ENCODE peak calls at places on chromosomes 3 and 15, in seven cellular contexts. V is OCI-LY7, G is fibroblast of lung, I is AG04450, D is A549, W is GM23248, H is brain microvascular endothelial cell. N is an unnamed sample.

GRCh38 chr3:102460579-102460978 is 25.8 kb downstream of the ZPLD1 start:
- DNase-seq in G (peak), W (peak), V (no peak), D (no peak), I (no peak), H (no peak), N (no peak)

GRCh38 chr15:61831505-61831921 is 228.7 kb downstream of the VPS13C start:
- DNase-seq in G (no peak), W (no peak), D (no peak), I (no peak), V (no peak), H (no peak), N (no peak)

GRCh38 chr3:13654330-13655073 is 105.6 kb downstream of the FBLN2 start:
- DNase-seq in W (no peak), G (no peak), V (no peak), D (no peak), I (no peak), H (no peak), N (no peak)

GRCh38 chr3:38137615-38138346 is 680 bp upstream of the MYD88 start:
- DNase-seq in I (no peak), V (peak), G (peak), D (no peak), W (peak), H (no peak), N (no peak)

GRCh38 chr3:163490119-163490518 is 1588.2 kb downstream of the SI start:
- DNase-seq in D (peak), H (peak), V (peak), I (no peak), G (peak), W (peak), N (no peak)

GRCh38 chr15:67049351-67050044 is 15.9 kb upstream of the SMAD3 start:
- DNase-seq in W (peak), I (no peak), D (peak), V (no peak), H (peak), G (peak), N (no peak)

GRCh38 chr3:193791041-193792032 is 198.3 kb downstream of the OPA1 start:
- DNase-seq in D (no peak), V (peak), G (no peak), I (no peak), H (no peak), W (no peak), N (peak)

GRCh38 chr15:47374222-47374621 is 343.1 kb upstream of the SEMA6D start:
- DNase-seq in G (no peak), V (no peak), D (peak), H (peak), I (no peak), W (peak), N (no peak)

GRCh38 chr3:39102504-39103323 is 4.7 kb downstream of the GORASP1 start:
- DNase-seq in H (no peak), W (no peak), D (no peak), G (no peak), I (no peak), V (no peak), N (no peak)

GRCh38 chr3:183116051-183116614 is 16.8 kb upstream of the MCCC1 start:
- DNase-seq in D (peak), W (no peak), I (no peak), G (no peak), V (peak), H (no peak), N (no peak)

GRCh38 chr3:183502782-183503181 is 52.7 kb downstream of the KLHL6 start:
- DNase-seq in H (no peak), I (no peak), W (peak), G (peak), V (no peak), D (peak), N (no peak)

GRCh38 chr3:10981961-10982360 is 10.6 kb upstream of the SLC6A1 start:
- DNase-seq in V (no peak), W (peak), H (peak), I (no peak), G (peak), D (no peak), N (no peak)

GRCh38 chr3:29255854-29256696 is 24.8 kb upstream of the RBMS3 start:
- DNase-seq in V (no peak), H (peak), W (peak), I (no peak), G (peak), D (no peak), N (no peak)

GRCh38 chr3:31157893-31158620 is 263.6 kb upstream of the GADL1 start:
- DNase-seq in H (no peak), D (no peak), G (peak), I (no peak), V (no peak), W (peak), N (no peak)

GRCh38 chr15:57820119-57820518 is 113.6 kb downstream of the POLR2M start:
- DNase-seq in H (peak), I (no peak), D (no peak), G (peak), W (peak), V (no peak), N (no peak)

GRCh38 chr3:194446172-194446571 is 40.6 kb downstream of the ATP13A3 start:
- DNase-seq in W (no peak), D (no peak), H (no peak), G (no peak), V (no peak), I (no peak), N (no peak)

GRCh38 chr3:39286771-39287170 is 6.9 kb upstream of the CX3CR1 start:
- DNase-seq in G (no peak), V (no peak), D (no peak), I (no peak), W (no peak), H (no peak), N (no peak)

GRCh38 chr15:95687686-95688085 is 642.8 kb upstream of the NR2F2 start:
- DNase-seq in I (no peak), W (no peak), D (no peak), V (no peak), G (no peak), H (no peak), N (no peak)

GRCh38 chr15:65576669-65577068 is 34.3 kb downstream of the INTS14 start:
- DNase-seq in D (no peak), W (peak), H (peak), G (peak), I (peak), V (no peak), N (no peak)

GRCh38 chr3:52070724-52071621 is 14.6 kb upstream of the DUSP7 start:
- DNase-seq in G (no peak), W (no peak), D (no peak), I (no peak), H (no peak), V (no peak), N (no peak)

GRCh38 chr15:29528276-29528675 is 258.7 kb upstream of the NSMCE3 start:
- DNase-seq in W (no peak), I (no peak), V (no peak), H (no peak), D (no peak), G (no peak), N (no peak)

GRCh38 chr15:27017168-27017809 is 46.3 kb downstream of the GABRG3 start:
- DNase-seq in V (peak), G (peak), W (peak), I (peak), D (peak), H (peak), N (peak)

GRCh38 chr3:120567370-120568197 is 28.6 kb upstream of the NDUFB4 start:
- DNase-seq in G (peak), W (peak), D (peak), V (peak), H (peak), I (no peak), N (no peak)

GRCh38 chr3:57815034-57815433 is 58.9 kb downstream of the SLMAP start:
- DNase-seq in D (no peak), G (no peak), V (peak), I (no peak), W (no peak), H (no peak), N (no peak)

GRCh38 chr3:135214400-135214799 is 419.3 kb downstream of the EPHB1 start:
- DNase-seq in H (no peak), V (no peak), W (no peak), I (no peak), D (no peak), G (no peak), N (no peak)

GRCh38 chr15:79970921-79971434 is at the start of gene BCL2A1:
- DNase-seq in V (peak), H (peak), G (peak), D (peak), W (peak), I (peak), N (peak)

GRCh38 chr3:76065975-76066374 is 280.6 kb upstream of the ZNF717 start:
- DNase-seq in G (peak), H (no peak), D (no peak), I (no peak), V (no peak), W (peak), N (peak)

GRCh38 chr3:184765047-184765729 is 46.8 kb upstream of the VPS8 start:
- DNase-seq in H (no peak), V (no peak), G (no peak), D (no peak), W (no peak), I (no peak), N (peak)

GRCh38 chr15:38879909-38880471 is 315.4 kb upstream of the RASGRP1 start:
- DNase-seq in H (no peak), G (peak), V (no peak), W (peak), I (no peak), D (no peak), N (no peak)

GRCh38 chr3:196219970-196220311 is 3.6 kb downstream of the SLC51A start:
- DNase-seq in G (no peak), W (no peak), H (no peak), D (no peak), I (no peak), V (no peak), N (no peak)
- H3K27ac ChIP-seq in G (peak), W (peak), H (peak), D (no peak), I (peak), V (no peak), N (no peak)

GRCh38 chr3:127206611-127207516 is 13.9 kb downstream of the PRR23E start:
- DNase-seq in G (no peak), W (no peak), V (no peak), H (no peak), D (no peak), I (no peak), N (no peak)
- H3K27ac ChIP-seq in G (no peak), W (no peak), V (no peak), H (no peak), D (no peak), I (no peak), N (no peak)

GRCh38 chr3:48409291-48410201 is 20.3 kb downstream of the PLXNB1 start:
- DNase-seq in H (no peak), W (no peak), G (no peak), D (no peak), V (no peak), I (no peak), N (no peak)

GRCh38 chr3:48411606-48412374 is 18.1 kb downstream of the PLXNB1 start:
- DNase-seq in W (no peak), I (no peak), G (no peak), D (no peak), H (no peak), V (no peak), N (no peak)

GRCh38 chr3:48410205-48411040 is 19.5 kb downstream of the PLXNB1 start:
- DNase-seq in D (no peak), I (no peak), H (no peak), V (no peak), G (no peak), W (no peak), N (no peak)

GRCh38 chr3:48412375-48413001 is 17.4 kb downstream of the PLXNB1 start:
- DNase-seq in H (no peak), I (no peak), G (no peak), W (no peak), V (no peak), D (no peak), N (no peak)

DNA sequence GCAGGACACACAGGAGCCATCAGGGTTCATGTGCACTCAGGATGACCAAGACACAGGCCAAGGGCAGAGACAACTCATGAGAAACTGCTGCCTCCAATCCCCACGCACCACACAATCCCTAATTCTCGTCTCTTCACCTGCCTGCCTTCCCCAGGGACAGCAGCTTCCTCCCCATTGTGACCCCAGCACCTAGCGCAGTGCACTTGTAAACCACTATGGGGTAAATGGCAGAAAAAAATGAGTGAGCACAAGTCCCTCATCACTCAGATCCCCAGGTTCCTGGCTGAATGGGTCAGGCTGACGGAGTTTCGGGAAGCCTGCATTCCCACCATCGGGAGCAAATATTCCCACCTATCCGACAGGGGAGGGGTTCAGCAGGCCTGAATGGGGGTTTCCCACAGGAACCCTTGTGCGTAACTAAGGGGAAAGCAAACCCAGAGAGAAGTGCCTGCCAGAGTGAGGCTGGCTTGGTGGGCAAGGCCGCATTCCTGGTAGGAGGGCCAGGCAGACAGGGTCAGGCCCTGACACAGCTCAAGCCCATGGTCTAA is 18.8 kb downstream of the PLXNB1 start:
- DNase-seq in D (no peak), W (no peak), I (no peak), G (no peak), V (no peak), H (no peak), N (no peak)
- H3K27ac ChIP-seq in D (no peak), W (no peak), I (no peak), G (no peak), V (no peak), H (no peak), N (no peak)

DNA sequence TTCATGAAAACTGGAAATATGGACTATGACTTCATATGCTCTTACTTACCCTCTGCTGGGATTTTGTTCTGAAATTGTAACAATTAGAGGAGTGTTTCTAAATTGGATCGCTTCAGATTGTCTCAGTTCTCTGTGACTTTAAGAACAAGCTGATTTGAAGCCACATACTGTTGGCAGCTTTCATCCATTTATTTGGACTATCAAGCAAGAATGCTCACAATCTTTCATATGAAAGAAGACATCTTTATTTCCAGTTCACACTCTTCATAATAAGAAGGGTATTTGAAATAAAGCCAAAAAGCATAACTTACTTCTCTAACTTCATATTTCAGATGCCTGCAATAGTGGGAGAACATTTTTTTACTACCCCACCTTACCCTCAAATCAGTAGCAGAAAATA is 491.6 kb upstream of the TPRG1 start:
- DNase-seq in W (peak), H (no peak), V (no peak), D (no peak), G (peak), I (no peak), N (no peak)
- H3K27ac ChIP-seq in W (peak), H (no peak), V (no peak), D (no peak), G (no peak), I (no peak), N (no peak)

GRCh38 chr3:123392368-123392767 is 56.5 kb downstream of the ADCY5 start:
- DNase-seq in W (no peak), D (no peak), I (no peak), V (no peak), H (no peak), G (no peak), N (no peak)
- H3K27ac ChIP-seq in W (no peak), D (no peak), I (no peak), V (no peak), H (no peak), G (no peak), N (no peak)